ENCODE peak calls at places on chromosomes 2 and 18, in ten cellular contexts. One of them, this sample, is unnamed.

GRCh38 chr2:225272173-225272572 is 127.3 kb upstream of the NYAP2 start:
- DNase-seq in endodermal cell: no peak
- DNase-seq in astrocyte: no peak
- DNase-seq in A673: no peak
- DNase-seq in heart right ventricle: no peak
- DNase-seq in tibial artery: no peak
- DNase-seq in suprapubic skin: no peak
- DNase-seq in kidney: no peak
- DNase-seq in colonic mucosa: no peak
- DNase-seq in CD8-positive, alpha-beta T cell: no peak
- DNase-seq in this sample: no peak

GRCh38 chr2:42089340-42089925 is 41.6 kb downstream of the PKDCC start:
- DNase-seq in A673: peak
- DNase-seq in colonic mucosa: peak
- DNase-seq in kidney: peak
- DNase-seq in tibial artery: peak
- DNase-seq in astrocyte: no peak
- DNase-seq in CD8-positive, alpha-beta T cell: peak
- DNase-seq in endodermal cell: peak
- DNase-seq in heart right ventricle: peak
- DNase-seq in suprapubic skin: peak
- DNase-seq in this sample: no peak

GRCh38 chr2:177184606-177185005 is 28.0 kb upstream of the HNRNPA3 start:
- DNase-seq in CD8-positive, alpha-beta T cell: no peak
- DNase-seq in kidney: no peak
- DNase-seq in heart right ventricle: no peak
- DNase-seq in endodermal cell: no peak
- DNase-seq in A673: no peak
- DNase-seq in colonic mucosa: no peak
- DNase-seq in tibial artery: no peak
- DNase-seq in astrocyte: no peak
- DNase-seq in suprapubic skin: no peak
- DNase-seq in this sample: no peak

GRCh38 chr2:144406111-144406788 is 113.7 kb downstream of the ZEB2 start:
- DNase-seq in kidney: no peak
- DNase-seq in suprapubic skin: no peak
- DNase-seq in tibial artery: no peak
- DNase-seq in heart right ventricle: no peak
- DNase-seq in colonic mucosa: no peak
- DNase-seq in CD8-positive, alpha-beta T cell: no peak
- DNase-seq in astrocyte: no peak
- DNase-seq in A673: no peak
- DNase-seq in endodermal cell: no peak
- DNase-seq in this sample: no peak

GRCh38 chr2:41869542-41870256 is 178.1 kb upstream of the PKDCC start:
- DNase-seq in endodermal cell: peak
- DNase-seq in colonic mucosa: peak
- DNase-seq in heart right ventricle: peak
- DNase-seq in astrocyte: no peak
- DNase-seq in suprapubic skin: no peak
- DNase-seq in CD8-positive, alpha-beta T cell: peak
- DNase-seq in kidney: peak
- DNase-seq in tibial artery: peak
- DNase-seq in A673: peak
- DNase-seq in this sample: no peak

GRCh38 chr18:48136544-48137353 is 206.3 kb upstream of the SMAD2 start:
- DNase-seq in colonic mucosa: peak
- DNase-seq in suprapubic skin: no peak
- DNase-seq in endodermal cell: peak
- DNase-seq in CD8-positive, alpha-beta T cell: no peak
- DNase-seq in tibial artery: no peak
- DNase-seq in heart right ventricle: no peak
- DNase-seq in astrocyte: no peak
- DNase-seq in kidney: peak
- DNase-seq in A673: no peak
- DNase-seq in this sample: no peak

GRCh38 chr2:584863-585823 is 92.1 kb downstream of the TMEM18 start:
- DNase-seq in endodermal cell: peak
- DNase-seq in CD8-positive, alpha-beta T cell: peak
- DNase-seq in colonic mucosa: no peak
- DNase-seq in kidney: no peak
- DNase-seq in astrocyte: no peak
- DNase-seq in heart right ventricle: no peak
- DNase-seq in suprapubic skin: no peak
- DNase-seq in A673: no peak
- DNase-seq in tibial artery: no peak
- DNase-seq in this sample: no peak

GRCh38 chr2:75612862-75613243 is 33.7 kb upstream of the MRPL19 start:
- DNase-seq in endodermal cell: no peak
- DNase-seq in astrocyte: no peak
- DNase-seq in tibial artery: no peak
- DNase-seq in A673: no peak
- DNase-seq in colonic mucosa: no peak
- DNase-seq in suprapubic skin: no peak
- DNase-seq in kidney: no peak
- DNase-seq in heart right ventricle: no peak
- DNase-seq in CD8-positive, alpha-beta T cell: no peak
- DNase-seq in this sample: no peak

GRCh38 chr2:240991378-240992263 is 6.8 kb upstream of the SNED1 start:
- DNase-seq in tibial artery: peak
- DNase-seq in astrocyte: peak
- DNase-seq in suprapubic skin: peak
- DNase-seq in endodermal cell: peak
- DNase-seq in kidney: peak
- DNase-seq in heart right ventricle: peak
- DNase-seq in colonic mucosa: peak
- DNase-seq in A673: peak
- DNase-seq in CD8-positive, alpha-beta T cell: no peak
- DNase-seq in this sample: peak

GRCh38 chr18:26655614-26656400 is 107.5 kb upstream of the KCTD1 start:
- DNase-seq in CD8-positive, alpha-beta T cell: no peak
- DNase-seq in astrocyte: peak
- DNase-seq in heart right ventricle: peak
- DNase-seq in colonic mucosa: peak
- DNase-seq in kidney: peak
- DNase-seq in endodermal cell: peak
- DNase-seq in suprapubic skin: no peak
- DNase-seq in A673: peak
- DNase-seq in tibial artery: peak
- DNase-seq in this sample: no peak

GRCh38 chr2:1603059-1603458 is 141.3 kb downstream of the PXDN start:
- DNase-seq in endodermal cell: no peak
- DNase-seq in suprapubic skin: no peak
- DNase-seq in A673: no peak
- DNase-seq in heart right ventricle: no peak
- DNase-seq in astrocyte: no peak
- DNase-seq in kidney: peak
- DNase-seq in tibial artery: no peak
- DNase-seq in colonic mucosa: no peak
- DNase-seq in CD8-positive, alpha-beta T cell: no peak
- DNase-seq in this sample: no peak

GRCh38 chr18:35334821-35335220 is 9.4 kb downstream of the ZNF24 start:
- DNase-seq in tibial artery: no peak
- DNase-seq in endodermal cell: no peak
- DNase-seq in heart right ventricle: no peak
- DNase-seq in colonic mucosa: no peak
- DNase-seq in kidney: no peak
- DNase-seq in A673: no peak
- DNase-seq in suprapubic skin: no peak
- DNase-seq in CD8-positive, alpha-beta T cell: no peak
- DNase-seq in astrocyte: peak
- DNase-seq in this sample: no peak

GRCh38 chr18:79203017-79203605 is 133.9 kb downstream of the ATP9B start:
- DNase-seq in endodermal cell: no peak
- DNase-seq in kidney: no peak
- DNase-seq in colonic mucosa: no peak
- DNase-seq in tibial artery: no peak
- DNase-seq in heart right ventricle: no peak
- DNase-seq in CD8-positive, alpha-beta T cell: no peak
- DNase-seq in A673: no peak
- DNase-seq in astrocyte: peak
- DNase-seq in suprapubic skin: no peak
- DNase-seq in this sample: no peak

GRCh38 chr2:109180786-109181185 is 51.8 kb downstream of the SH3RF3 start:
- DNase-seq in heart right ventricle: no peak
- DNase-seq in CD8-positive, alpha-beta T cell: no peak
- DNase-seq in kidney: no peak
- DNase-seq in A673: no peak
- DNase-seq in suprapubic skin: no peak
- DNase-seq in tibial artery: no peak
- DNase-seq in endodermal cell: no peak
- DNase-seq in colonic mucosa: no peak
- DNase-seq in astrocyte: peak
- DNase-seq in this sample: no peak

DNA sequence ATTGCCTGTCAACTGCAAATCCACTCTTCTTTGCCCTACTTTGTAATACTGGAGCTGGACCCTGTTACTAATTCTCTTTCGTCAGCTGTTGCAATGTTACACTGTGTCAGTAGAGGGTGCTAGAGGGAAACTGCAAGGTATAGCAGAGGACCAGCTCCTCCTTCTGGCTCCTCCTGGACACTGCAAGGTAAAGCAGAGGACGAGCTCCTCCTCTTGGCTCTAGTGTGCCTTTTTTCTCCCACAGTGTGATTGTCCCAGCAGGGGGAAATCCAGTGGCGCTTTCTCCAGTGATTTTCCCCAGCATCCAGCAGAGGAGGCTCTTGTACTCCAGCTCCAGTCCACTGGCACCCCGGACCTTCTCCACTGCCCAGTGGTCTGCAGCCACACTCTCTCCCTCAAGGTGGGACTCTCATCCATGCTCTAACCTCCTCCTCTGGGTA is 95.6 kb downstream of the CAPN13 start:
- DNase-seq in suprapubic skin: peak
- DNase-seq in tibial artery: peak
- DNase-seq in kidney: peak
- DNase-seq in CD8-positive, alpha-beta T cell: peak
- DNase-seq in endodermal cell: peak
- DNase-seq in heart right ventricle: peak
- DNase-seq in astrocyte: peak
- DNase-seq in A673: peak
- DNase-seq in colonic mucosa: peak
- DNase-seq in this sample: peak
- TF ChIP-seq CTCF in suprapubic skin: peak
- TF ChIP-seq CTCF in tibial artery: peak
- TF ChIP-seq CTCF in kidney: peak
- TF ChIP-seq CTCF in CD8-positive, alpha-beta T cell: peak
- TF ChIP-seq CTCF in endodermal cell: peak
- TF ChIP-seq CTCF in heart right ventricle: peak
- TF ChIP-seq CTCF in astrocyte: peak
- TF ChIP-seq CTCF in A673: peak
- TF ChIP-seq CTCF in colonic mucosa: peak
- TF ChIP-seq CTCF in this sample: peak

DNA sequence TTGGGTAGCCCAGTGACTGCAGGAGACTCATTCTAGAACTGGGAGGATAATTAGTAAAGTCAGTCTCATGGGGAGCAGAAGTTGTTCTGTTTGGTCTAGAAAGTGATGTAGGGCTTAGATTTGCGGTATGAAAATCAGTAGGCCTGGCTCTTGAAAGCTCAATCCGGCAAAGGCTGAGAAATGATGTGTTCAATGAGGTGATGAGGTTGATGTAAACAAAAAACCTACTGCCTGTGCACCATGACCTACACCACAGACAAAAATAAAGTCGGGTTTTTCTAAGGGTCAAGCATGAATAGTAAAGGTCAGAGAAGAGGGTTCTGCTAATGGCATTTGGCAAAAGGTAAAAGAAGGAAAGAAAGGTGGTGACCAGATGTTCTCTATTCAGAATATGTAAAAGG is 80.8 kb upstream of the COL5A2 start:
- DNase-seq in endodermal cell: no peak
- DNase-seq in A673: no peak
- DNase-seq in colonic mucosa: no peak
- DNase-seq in CD8-positive, alpha-beta T cell: no peak
- DNase-seq in kidney: no peak
- DNase-seq in astrocyte: peak
- DNase-seq in suprapubic skin: no peak
- DNase-seq in tibial artery: no peak
- DNase-seq in heart right ventricle: no peak
- DNase-seq in this sample: no peak
- H3K4me3 ChIP-seq in endodermal cell: no peak
- H3K4me3 ChIP-seq in A673: no peak
- H3K4me3 ChIP-seq in colonic mucosa: no peak
- H3K4me3 ChIP-seq in CD8-positive, alpha-beta T cell: no peak
- H3K4me3 ChIP-seq in kidney: no peak
- H3K4me3 ChIP-seq in astrocyte: no peak
- H3K4me3 ChIP-seq in suprapubic skin: no peak
- H3K4me3 ChIP-seq in tibial artery: no peak
- H3K4me3 ChIP-seq in heart right ventricle: no peak
- H3K4me3 ChIP-seq in this sample: no peak

DNA sequence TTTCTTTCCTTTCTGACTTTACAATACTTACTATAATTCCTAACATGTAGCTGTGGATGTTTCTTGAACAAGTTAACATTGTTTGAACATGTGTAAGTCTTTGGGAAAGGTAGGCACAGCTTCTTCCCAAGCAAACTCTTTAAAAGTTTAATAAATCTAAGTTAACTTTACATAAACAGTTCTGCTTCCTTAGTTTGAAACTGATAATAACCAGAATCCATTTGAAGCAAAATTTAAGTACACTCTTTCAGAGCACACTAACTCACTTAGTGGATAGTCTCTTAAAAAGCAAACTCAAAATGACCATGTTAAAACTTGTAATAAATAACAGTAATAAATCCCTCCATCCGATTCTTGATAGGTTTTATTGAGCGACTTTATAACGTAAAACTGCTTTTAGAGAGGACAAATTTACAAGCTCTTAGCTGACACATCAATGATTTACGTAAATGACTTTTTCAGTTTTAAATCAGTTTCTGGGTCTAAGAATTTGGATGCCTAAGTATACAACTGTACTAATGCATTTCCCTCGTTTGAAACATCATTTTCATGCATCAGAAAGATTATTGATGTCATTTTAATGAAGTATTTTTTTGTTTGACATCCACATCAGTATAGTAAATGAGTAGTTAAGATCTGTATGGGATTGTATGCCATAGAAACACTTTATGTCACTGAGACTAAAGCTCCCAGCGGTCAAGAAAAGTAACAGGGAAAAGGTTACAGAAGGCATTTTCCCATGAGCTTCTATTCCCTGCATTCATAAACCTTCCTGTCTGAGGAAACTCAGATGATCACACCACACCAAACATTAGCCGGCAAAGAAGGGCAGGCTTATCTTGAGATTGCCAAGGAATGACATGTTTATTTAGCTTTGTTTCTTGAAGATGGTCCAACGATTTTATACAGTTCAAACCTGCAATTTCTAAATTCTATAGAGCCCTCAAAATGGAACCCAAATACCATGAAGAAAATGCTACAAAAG is 67.5 kb downstream of the PDE1A start:
- DNase-seq in A673: peak
- DNase-seq in CD8-positive, alpha-beta T cell: no peak
- DNase-seq in endodermal cell: no peak
- DNase-seq in heart right ventricle: no peak
- DNase-seq in suprapubic skin: no peak
- DNase-seq in colonic mucosa: no peak
- DNase-seq in kidney: no peak
- DNase-seq in astrocyte: peak
- DNase-seq in tibial artery: no peak
- DNase-seq in this sample: no peak
- H3K27ac ChIP-seq in A673: peak
- H3K27ac ChIP-seq in CD8-positive, alpha-beta T cell: no peak
- H3K27ac ChIP-seq in endodermal cell: no peak
- H3K27ac ChIP-seq in heart right ventricle: peak
- H3K27ac ChIP-seq in suprapubic skin: no peak
- H3K27ac ChIP-seq in colonic mucosa: peak
- H3K27ac ChIP-seq in kidney: peak
- H3K27ac ChIP-seq in astrocyte: no peak
- H3K27ac ChIP-seq in tibial artery: peak
- H3K27ac ChIP-seq in this sample: peak

GRCh38 chr2:64144057-64145013 is at the start of gene PELI1:
- DNase-seq in kidney: peak
- DNase-seq in CD8-positive, alpha-beta T cell: peak
- DNase-seq in tibial artery: peak
- DNase-seq in heart right ventricle: peak
- DNase-seq in suprapubic skin: peak
- DNase-seq in astrocyte: peak
- DNase-seq in endodermal cell: peak
- DNase-seq in A673: peak
- DNase-seq in colonic mucosa: peak
- DNase-seq in this sample: peak
- TF ChIP-seq CTCF in kidney: no peak
- TF ChIP-seq CTCF in CD8-positive, alpha-beta T cell: no peak
- TF ChIP-seq CTCF in tibial artery: peak
- TF ChIP-seq CTCF in heart right ventricle: peak
- TF ChIP-seq CTCF in suprapubic skin: no peak
- TF ChIP-seq CTCF in astrocyte: no peak
- TF ChIP-seq CTCF in endodermal cell: peak
- TF ChIP-seq CTCF in A673: peak
- TF ChIP-seq CTCF in colonic mucosa: no peak
- TF ChIP-seq CTCF in this sample: peak